ENCODE peak calls at places on chromosomes 4 and X, in six cellular contexts. One of them, this sample, is unnamed.
A peak's percentile ranks its signal among the peaks of the same experiment; 100 is the strongest.

GRCh38 chrX:74536142-74537010 is 78.0 kb downstream of the RLIM start:
- DNase-seq in IMR-90: peak; percentile 83
- DNase-seq in mesenchymal stem cell: peak; percentile 83
- DNase-seq in mesendoderm: peak; percentile 86
- DNase-seq in H1: no peak
- DNase-seq in H9: peak; percentile 69
- DNase-seq in this sample: no peak

GRCh38 chrX:112734250-112734649 is 54.5 kb upstream of the LHFPL1 start:
- DNase-seq in IMR-90: peak; percentile 14
- DNase-seq in mesenchymal stem cell: peak; percentile 3
- DNase-seq in mesendoderm: peak; percentile 16
- DNase-seq in H1: no peak
- DNase-seq in H9: no peak
- DNase-seq in this sample: no peak

GRCh38 chrX:53445977-53446376 is 11.8 kb upstream of the HSD17B10 start:
- DNase-seq in IMR-90: peak; percentile 30
- DNase-seq in mesenchymal stem cell: peak; percentile 40
- DNase-seq in mesendoderm: peak; percentile 66
- DNase-seq in H1: no peak
- DNase-seq in H9: peak; percentile 49
- DNase-seq in this sample: no peak

GRCh38 chr4:22389240-22389871 is 126.5 kb downstream of the ADGRA3 start:
- DNase-seq in IMR-90: peak; percentile 85
- DNase-seq in mesenchymal stem cell: peak; percentile 80
- DNase-seq in mesendoderm: peak; percentile 80
- DNase-seq in H1: peak; percentile 27
- DNase-seq in H9: peak; percentile 63
- DNase-seq in this sample: peak; percentile 47

GRCh38 chr4:182245541-182246245 is 2.5 kb downstream of the TENM3 start:
- DNase-seq in IMR-90: no peak
- DNase-seq in mesenchymal stem cell: no peak
- DNase-seq in mesendoderm: no peak
- DNase-seq in H1: no peak
- DNase-seq in H9: no peak
- DNase-seq in this sample: no peak

GRCh38 chr4:98932539-98932938 is 3.6 kb upstream of the EIF4E start:
- DNase-seq in IMR-90: peak; percentile 69
- DNase-seq in mesenchymal stem cell: peak; percentile 55
- DNase-seq in mesendoderm: no peak
- DNase-seq in H1: no peak
- DNase-seq in H9: no peak
- DNase-seq in this sample: no peak

GRCh38 chrX:101462892-101463291 is 22.4 kb upstream of the ARMCX4 start:
- DNase-seq in IMR-90: peak; percentile 24
- DNase-seq in mesenchymal stem cell: peak; percentile 43
- DNase-seq in mesendoderm: peak; percentile 34
- DNase-seq in H1: no peak
- DNase-seq in H9: peak; percentile 28
- DNase-seq in this sample: no peak

GRCh38 chr4:112279025-112279881 is 6.5 kb downstream of the TIFA start:
- DNase-seq in IMR-90: peak; percentile 34
- DNase-seq in mesenchymal stem cell: no peak
- DNase-seq in mesendoderm: no peak
- DNase-seq in H1: no peak
- DNase-seq in H9: no peak
- DNase-seq in this sample: no peak

GRCh38 chr4:40749717-40750460 is at the start of gene NSUN7:
- DNase-seq in IMR-90: no peak
- DNase-seq in mesenchymal stem cell: peak; percentile 57
- DNase-seq in mesendoderm: peak; percentile 94
- DNase-seq in H1: peak; percentile 73
- DNase-seq in H9: peak; percentile 96
- DNase-seq in this sample: peak; percentile 64

GRCh38 chr4:126071346-126072333 is 756.9 kb downstream of the FAT4 start:
- DNase-seq in IMR-90: peak; percentile 78
- DNase-seq in mesenchymal stem cell: no peak
- DNase-seq in mesendoderm: no peak
- DNase-seq in H1: no peak
- DNase-seq in H9: no peak
- DNase-seq in this sample: no peak

GRCh38 chrX:111360839-111361238 is 51.2 kb downstream of the DCX start:
- DNase-seq in IMR-90: no peak
- DNase-seq in mesenchymal stem cell: no peak
- DNase-seq in mesendoderm: peak; percentile 4
- DNase-seq in H1: no peak
- DNase-seq in H9: no peak
- DNase-seq in this sample: no peak

GRCh38 chrX:20521245-20521644 is 254.5 kb upstream of the RPS6KA3 start:
- DNase-seq in IMR-90: peak; percentile 74
- DNase-seq in mesenchymal stem cell: peak; percentile 60
- DNase-seq in mesendoderm: peak; percentile 14
- DNase-seq in H1: no peak
- DNase-seq in H9: no peak
- DNase-seq in this sample: no peak

GRCh38 chr4:28177641-28178040 is 1317.0 kb downstream of the STIM2 start:
- DNase-seq in IMR-90: no peak
- DNase-seq in mesenchymal stem cell: no peak
- DNase-seq in mesendoderm: peak; percentile 63
- DNase-seq in H1: no peak
- DNase-seq in H9: no peak
- DNase-seq in this sample: no peak

GRCh38 chr4:2337131-2337723 is 75.3 kb upstream of the MXD4 start:
- DNase-seq in IMR-90: no peak
- DNase-seq in mesenchymal stem cell: no peak
- DNase-seq in mesendoderm: no peak
- DNase-seq in H1: no peak
- DNase-seq in H9: no peak
- DNase-seq in this sample: no peak

GRCh38 chrX:148441387-148441786 is 59.0 kb upstream of the AFF2 start:
- DNase-seq in IMR-90: no peak
- DNase-seq in mesenchymal stem cell: no peak
- DNase-seq in mesendoderm: peak; percentile 4
- DNase-seq in H1: peak; percentile 58
- DNase-seq in H9: peak; percentile 72
- DNase-seq in this sample: no peak

GRCh38 chrX:147738260-147738659 is 173.5 kb upstream of the FMR1 start:
- DNase-seq in IMR-90: no peak
- DNase-seq in mesenchymal stem cell: no peak
- DNase-seq in mesendoderm: no peak
- DNase-seq in H1: no peak
- DNase-seq in H9: no peak
- DNase-seq in this sample: no peak

GRCh38 chrX:123854329-123854728 is 5.5 kb upstream of the XIAP start:
- DNase-seq in IMR-90: peak; percentile 68
- DNase-seq in mesenchymal stem cell: no peak
- DNase-seq in mesendoderm: no peak
- DNase-seq in H1: no peak
- DNase-seq in H9: no peak
- DNase-seq in this sample: no peak

GRCh38 chrX:11401966-11402365 is 108.8 kb downstream of the AMELX start:
- DNase-seq in IMR-90: peak; percentile 21
- DNase-seq in mesenchymal stem cell: no peak
- DNase-seq in mesendoderm: no peak
- DNase-seq in H1: no peak
- DNase-seq in H9: no peak
- DNase-seq in this sample: no peak

GRCh38 chr4:3323071-3323481 is 30.3 kb downstream of the RGS12 start:
- DNase-seq in IMR-90: no peak
- DNase-seq in mesenchymal stem cell: no peak
- DNase-seq in mesendoderm: no peak
- DNase-seq in H1: no peak
- DNase-seq in H9: no peak
- DNase-seq in this sample: no peak

GRCh38 chrX:22314692-22315091 is 42.0 kb downstream of the CBLL2 start:
- DNase-seq in IMR-90: peak; percentile 15
- DNase-seq in mesenchymal stem cell: peak; percentile 22
- DNase-seq in mesendoderm: peak; percentile 82
- DNase-seq in H1: no peak
- DNase-seq in H9: peak; percentile 65
- DNase-seq in this sample: no peak

GRCh38 chr4:53233396-53233795 is 132.5 kb downstream of the SCFD2 start:
- DNase-seq in IMR-90: peak; percentile 61
- DNase-seq in mesenchymal stem cell: no peak
- DNase-seq in mesendoderm: no peak
- DNase-seq in H1: no peak
- DNase-seq in H9: no peak
- DNase-seq in this sample: no peak

DNA sequence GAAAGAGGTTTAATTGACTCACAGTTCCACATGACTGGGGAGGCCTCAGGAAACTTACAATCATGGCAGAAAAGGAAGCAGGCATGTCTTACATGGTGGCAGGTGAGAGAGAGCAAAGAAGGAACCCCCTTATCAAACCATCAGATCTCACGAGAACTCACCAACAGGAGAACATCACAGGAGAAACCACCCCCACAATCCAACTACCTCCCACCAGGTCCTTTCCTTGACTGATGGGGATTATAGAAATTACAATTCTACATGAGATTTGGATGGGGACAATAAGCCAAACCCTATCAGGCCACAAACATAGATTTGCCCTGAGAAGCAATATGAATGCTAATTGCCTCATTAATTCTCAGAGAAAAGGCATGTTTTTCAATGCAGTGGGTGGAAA is 138.2 kb upstream of the RAPGEF2 start:
- DNase-seq in IMR-90: no peak
- DNase-seq in mesenchymal stem cell: no peak
- DNase-seq in mesendoderm: peak; percentile 18
- DNase-seq in H1: no peak
- DNase-seq in H9: no peak
- DNase-seq in this sample: no peak
- H2BK5ac ChIP-seq in IMR-90: no peak overlapping the region
- H2BK5ac ChIP-seq in mesenchymal stem cell: no peak overlapping the region
- H2BK5ac ChIP-seq in mesendoderm: no peak overlapping the region
- H2BK5ac ChIP-seq in H1: no peak overlapping the region
- H2BK5ac ChIP-seq in H9: no peak overlapping the region
- H2BK5ac ChIP-seq in this sample: no peak overlapping the region

GRCh38 chr4:6695660-6696581 is 2.2 kb downstream of the S100P start:
- DNase-seq in IMR-90: peak; percentile 16
- DNase-seq in mesenchymal stem cell: peak; percentile 77
- DNase-seq in mesendoderm: no peak
- DNase-seq in H1: no peak
- DNase-seq in H9: no peak
- DNase-seq in this sample: no peak

GRCh38 chr4:6692379-6692778 is 1.3 kb upstream of the S100P start:
- DNase-seq in IMR-90: no peak
- DNase-seq in mesenchymal stem cell: no peak
- DNase-seq in mesendoderm: no peak
- DNase-seq in H1: no peak
- DNase-seq in H9: no peak
- DNase-seq in this sample: no peak

GRCh38 chr4:6693274-6694176 is at the start of gene S100P:
- DNase-seq in IMR-90: no peak
- DNase-seq in mesenchymal stem cell: no peak
- DNase-seq in mesendoderm: no peak
- DNase-seq in H1: no peak
- DNase-seq in H9: no peak
- DNase-seq in this sample: no peak

GRCh38 chr4:6694177-6694901 is 661 bp downstream of the S100P start:
- DNase-seq in IMR-90: no peak
- DNase-seq in mesenchymal stem cell: no peak
- DNase-seq in mesendoderm: no peak
- DNase-seq in H1: no peak
- DNase-seq in H9: no peak
- DNase-seq in this sample: no peak

GRCh38 chr4:6692806-6693205 is 872 bp upstream of the S100P start:
- DNase-seq in IMR-90: peak; percentile 42
- DNase-seq in mesenchymal stem cell: no peak
- DNase-seq in mesendoderm: no peak
- DNase-seq in H1: no peak
- DNase-seq in H9: no peak
- DNase-seq in this sample: no peak
- H2BK5ac ChIP-seq in IMR-90: no peak overlapping the region
- H2BK5ac ChIP-seq in mesenchymal stem cell: no peak overlapping the region
- H2BK5ac ChIP-seq in mesendoderm: no peak overlapping the region
- H2BK5ac ChIP-seq in H1: no peak overlapping the region
- H2BK5ac ChIP-seq in H9: no peak overlapping the region
- H2BK5ac ChIP-seq in this sample: no peak overlapping the region

DNA sequence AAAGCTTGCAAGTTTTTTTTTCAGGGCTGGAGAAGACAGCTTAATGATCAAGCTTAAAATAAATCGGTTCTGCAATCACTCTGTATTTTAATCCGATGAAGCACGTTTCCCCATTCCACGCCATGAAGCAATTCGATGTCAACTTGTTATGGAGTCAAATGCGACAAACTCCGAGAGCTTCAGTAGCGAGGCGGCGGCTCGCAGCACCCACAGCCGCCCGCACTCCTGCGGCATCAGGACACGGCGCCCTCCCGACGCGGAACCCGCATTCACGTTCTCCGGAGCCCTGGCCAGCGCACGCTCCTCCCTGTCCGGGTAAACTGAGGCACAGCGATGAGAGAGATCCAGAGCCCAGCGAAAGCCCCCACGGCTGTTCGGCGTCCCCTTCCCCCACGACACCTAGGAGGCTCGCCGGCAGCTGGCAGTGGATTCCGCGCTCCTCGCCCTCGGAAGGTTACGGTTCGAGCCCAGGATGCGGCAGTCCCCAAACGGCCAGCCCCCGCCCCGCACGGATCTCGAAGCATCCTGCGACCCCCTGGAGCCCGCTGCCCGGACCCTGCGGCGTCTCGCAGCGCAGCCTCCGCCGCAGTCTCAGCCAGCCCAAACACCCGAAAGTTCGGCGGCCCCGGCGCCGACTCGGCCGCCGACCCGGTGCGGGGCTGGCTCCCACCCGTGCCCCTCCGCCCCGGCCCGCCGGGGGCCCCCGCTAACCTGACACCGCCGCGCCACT is 507 bp downstream of the MFAP3L start:
- DNase-seq in IMR-90: no peak
- DNase-seq in mesenchymal stem cell: no peak
- DNase-seq in mesendoderm: peak; percentile 40
- DNase-seq in H1: no peak
- DNase-seq in H9: no peak
- DNase-seq in this sample: peak; percentile 15
- H2BK5ac ChIP-seq in IMR-90: no peak overlapping the region
- H2BK5ac ChIP-seq in mesenchymal stem cell: no peak overlapping the region
- H2BK5ac ChIP-seq in mesendoderm: no peak overlapping the region
- H2BK5ac ChIP-seq in H1: no peak overlapping the region
- H2BK5ac ChIP-seq in H9: no peak overlapping the region
- H2BK5ac ChIP-seq in this sample: peak overlapping the region; percentile 71

GRCh38 chrX:41722220-41722619 is 1.8 kb upstream of the GPR82 start:
- DNase-seq in IMR-90: no peak
- DNase-seq in mesenchymal stem cell: no peak
- DNase-seq in mesendoderm: no peak
- DNase-seq in H1: no peak
- DNase-seq in H9: no peak
- DNase-seq in this sample: no peak

GRCh38 chrX:41722816-41723215 is 1.2 kb upstream of the GPR82 start:
- DNase-seq in IMR-90: peak; percentile 61
- DNase-seq in mesenchymal stem cell: peak; percentile 39
- DNase-seq in mesendoderm: no peak
- DNase-seq in H1: no peak
- DNase-seq in H9: no peak
- DNase-seq in this sample: no peak

GRCh38 chrX:41718481-41719245 is 5.3 kb upstream of the GPR82 start:
- DNase-seq in IMR-90: no peak
- DNase-seq in mesenchymal stem cell: no peak
- DNase-seq in mesendoderm: peak; percentile 96
- DNase-seq in H1: peak; percentile 41
- DNase-seq in H9: peak; percentile 93
- DNase-seq in this sample: peak; percentile 23

GRCh38 chrX:41721590-41721989 is 2.4 kb upstream of the GPR82 start:
- DNase-seq in IMR-90: no peak
- DNase-seq in mesenchymal stem cell: no peak
- DNase-seq in mesendoderm: no peak
- DNase-seq in H1: no peak
- DNase-seq in H9: no peak
- DNase-seq in this sample: no peak

GRCh38 chrX:41720125-41720780 is 3.7 kb upstream of the GPR82 start:
- DNase-seq in IMR-90: peak; percentile 41
- DNase-seq in mesenchymal stem cell: peak; percentile 12
- DNase-seq in mesendoderm: no peak
- DNase-seq in H1: no peak
- DNase-seq in H9: no peak
- DNase-seq in this sample: no peak
- H2BK5ac ChIP-seq in IMR-90: no peak overlapping the region
- H2BK5ac ChIP-seq in mesenchymal stem cell: no peak overlapping the region
- H2BK5ac ChIP-seq in mesendoderm: no peak overlapping the region
- H2BK5ac ChIP-seq in H1: peak overlapping the region; percentile 77
- H2BK5ac ChIP-seq in H9: no peak overlapping the region
- H2BK5ac ChIP-seq in this sample: no peak overlapping the region

This sample was measured in neuronal stem cell.